ENCODE peak calls at places on chromosomes 11 and 22, in five cellular contexts. E is fibroblast of the aortic adventitia, K is WERI-Rb-1, P is right lobe of liver, J is GM10248. N is an unnamed sample.

GRCh38 chr11:83194284-83195175 is 1.0 kb downstream of the ANKRD42 start:
- DNase-seq in E (peak), K (peak), P (peak), J (peak), N (peak)

GRCh38 chr11:68269414-68270081 is 2.2 kb downstream of the C11orf24 start:
- DNase-seq in E (peak), K (no peak), P (no peak), J (no peak), N (no peak)

GRCh38 chr11:117931971-117932370 is 2.8 kb upstream of the TMPRSS13 start:
- DNase-seq in E (no peak), K (no peak), P (no peak), J (peak), N (peak)

GRCh38 chr11:18312663-18313420 is 9.1 kb downstream of the HPS5 start:
- DNase-seq in E (peak), K (no peak), P (no peak), J (no peak), N (no peak)

GRCh38 chr11:3712274-3712673 is 41.1 kb upstream of the CHRNA10 start:
- DNase-seq in E (no peak), K (no peak), P (no peak), J (no peak), N (no peak)

GRCh38 chr11:72821920-72822799 is 7.9 kb downstream of the ATG16L2 start:
- DNase-seq in E (peak), K (peak), P (peak), J (peak), N (peak)

GRCh38 chr11:123055132-123055924 is 6.6 kb downstream of the HSPA8 start:
- DNase-seq in E (no peak), K (no peak), P (no peak), J (no peak), N (no peak)

GRCh38 chr22:50536231-50536630 is 6.4 kb upstream of the TYMP start:
- DNase-seq in E (no peak), K (no peak), P (no peak), J (no peak), N (no peak)

GRCh38 chr22:35643991-35644390 is 4.3 kb upstream of the APOL6 start:
- DNase-seq in E (no peak), K (no peak), P (no peak), J (no peak), N (no peak)

GRCh38 chr11:99918761-99919160 is 768.3 kb upstream of the ARHGAP42 start:
- DNase-seq in E (no peak), K (no peak), P (no peak), J (no peak), N (no peak)

GRCh38 chr11:67429038-67429668 is 859 bp downstream of the RPS6KB2 start:
- DNase-seq in E (peak), K (no peak), P (no peak), J (no peak), N (no peak)

GRCh38 chr22:36194971-36195370 is 6.6 kb downstream of the APOL4 start:
- DNase-seq in E (peak), K (peak), P (no peak), J (peak), N (peak)

GRCh38 chr11:1267441-1268100 is 41.9 kb downstream of the TOLLIP start:
- DNase-seq in E (no peak), K (no peak), P (no peak), J (no peak), N (no peak)

GRCh38 chr11:134617360-134617759 is 205.3 kb upstream of the B3GAT1 start:
- DNase-seq in E (no peak), K (no peak), P (no peak), J (no peak), N (no peak)

GRCh38 chr22:47328550-47329243 is 566.2 kb downstream of the TBC1D22A start:
- DNase-seq in E (peak), K (no peak), P (no peak), J (no peak), N (no peak)

GRCh38 chr11:110797453-110797852 is 85.2 kb upstream of the ARHGAP20 start:
- DNase-seq in E (no peak), K (no peak), P (no peak), J (peak), N (peak)

DNA sequence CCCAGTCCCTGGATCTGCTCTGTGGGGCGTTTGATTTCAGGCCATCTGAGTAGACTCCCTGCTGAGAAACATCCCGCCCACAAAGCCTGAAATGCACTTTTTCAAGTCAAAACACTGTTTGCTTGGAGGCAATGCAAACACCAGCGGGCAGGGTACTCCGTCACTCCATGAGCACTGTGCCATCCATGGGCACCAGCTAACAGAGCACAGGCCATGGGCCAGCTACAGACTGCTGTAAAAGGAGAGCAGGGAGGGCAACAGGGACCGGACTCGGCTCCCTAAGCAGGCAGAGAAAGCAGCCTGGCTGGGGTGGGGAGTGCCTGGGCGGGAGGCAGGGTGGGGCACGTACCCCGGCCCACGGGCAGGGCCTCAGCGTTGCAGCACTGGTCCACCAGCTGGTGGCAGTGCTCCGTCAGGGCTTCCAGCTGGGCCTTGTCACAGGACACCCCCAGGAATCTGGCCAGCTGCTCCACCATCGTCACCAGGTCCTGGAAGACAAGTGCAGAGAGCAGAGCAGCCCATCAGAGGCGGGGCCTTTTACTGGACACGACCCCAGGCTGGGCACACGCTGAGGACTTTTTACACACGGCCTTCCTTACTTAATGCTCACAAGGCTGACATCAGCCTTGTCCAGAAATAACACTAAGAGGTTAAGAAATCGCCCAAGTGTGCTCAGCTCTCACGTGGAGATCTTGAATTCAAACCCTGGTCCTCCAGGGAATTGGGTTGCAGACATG is 16.8 kb upstream of the EFCAB6 start:
- DNase-seq in E (peak), K (peak), P (no peak), J (no peak), N (no peak)
- TF ChIP-seq CTCF in E (peak), K (peak), P (no peak), J (no peak), N (no peak)

DNA sequence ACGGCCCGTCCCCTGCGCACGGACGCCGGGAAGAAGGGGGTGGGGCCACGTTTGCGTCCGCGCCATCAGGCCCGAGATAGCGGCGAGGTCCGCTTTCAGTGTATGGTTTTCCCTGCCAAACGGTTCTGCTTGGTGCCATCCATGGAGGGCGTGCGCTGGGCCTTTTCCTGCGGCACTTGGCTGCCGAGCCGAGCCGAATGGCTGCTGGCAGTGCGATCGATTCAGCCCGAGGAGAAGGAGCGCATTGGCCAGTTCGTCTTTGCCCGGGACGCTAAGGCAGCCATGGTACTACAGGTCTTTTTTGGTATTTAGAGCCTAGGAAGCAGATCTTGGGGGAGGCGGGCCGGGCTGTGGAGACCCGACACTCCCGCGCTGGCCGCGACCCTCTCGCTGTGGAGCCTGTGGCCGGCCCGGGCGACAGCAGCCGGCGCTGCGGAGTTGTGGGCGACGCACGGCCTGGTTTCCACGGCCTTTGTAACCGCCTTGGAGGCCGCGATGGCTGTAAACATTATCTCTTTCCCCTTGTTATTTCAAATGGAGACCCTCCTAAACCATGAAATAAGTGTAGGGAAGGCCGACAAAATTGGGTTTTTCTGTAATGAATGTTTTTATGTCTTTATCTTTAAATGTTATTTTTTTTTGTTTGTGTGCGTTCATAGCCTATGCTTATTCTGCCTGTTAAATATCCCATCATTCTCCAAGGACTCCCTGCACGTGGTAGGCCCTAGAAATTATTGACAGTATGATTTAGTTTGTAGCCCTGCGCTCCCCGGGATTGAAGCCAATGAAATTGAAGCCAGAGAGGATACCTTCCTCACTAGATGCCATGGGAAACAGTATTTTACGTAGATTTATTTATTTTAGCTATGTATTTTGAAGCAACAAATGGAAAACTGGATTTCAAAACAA is at the start of gene AASDHPPT:
- DNase-seq in E (peak), K (peak), P (no peak), J (no peak), N (no peak)
- TF ChIP-seq CTCF in E (no peak), K (no peak), P (no peak), J (peak), N (no peak)

GRCh38 chr22:19291218-19291579 is 320 bp downstream of the CLTCL1 start:
- DNase-seq in E (no peak), K (peak), P (peak), J (peak), N (peak)
- TF ChIP-seq CTCF in E (no peak), K (peak), P (no peak), J (no peak), N (no peak)

DNA sequence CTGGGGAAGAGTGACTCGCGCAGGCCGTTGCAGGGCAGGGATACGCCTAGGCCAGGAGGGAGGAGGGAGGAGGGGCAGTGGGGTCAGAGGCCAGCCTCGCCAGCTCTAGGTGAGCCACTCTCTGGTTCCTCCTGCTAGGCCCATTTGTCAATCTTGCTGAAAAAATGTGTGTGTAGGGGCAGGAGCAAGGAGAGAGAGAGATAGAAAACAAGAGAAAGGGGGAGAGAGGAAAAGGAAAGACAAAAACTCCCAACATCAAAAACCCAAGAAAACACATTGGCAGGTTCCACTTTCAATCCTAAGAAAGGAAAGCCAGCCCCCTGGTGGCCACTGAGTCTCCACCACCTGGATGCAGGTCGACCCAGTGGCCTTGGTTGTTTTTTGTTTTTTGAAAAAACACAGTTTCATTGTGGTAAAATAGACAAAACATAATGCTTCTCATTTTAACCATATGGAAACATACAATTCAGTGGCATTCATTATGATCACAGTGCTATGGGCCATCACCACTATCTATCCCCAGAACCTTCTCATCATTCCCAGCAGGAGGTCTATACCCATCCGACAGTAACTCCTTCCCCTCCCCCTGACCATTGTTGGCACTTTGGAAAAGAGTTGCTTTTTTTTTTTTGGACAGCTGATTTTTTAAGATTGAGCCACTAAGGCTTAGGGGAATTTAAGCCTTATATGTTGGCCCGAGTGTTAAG is 10.9 kb downstream of the OMP start:
- DNase-seq in E (peak), K (peak), P (peak), J (peak), N (peak)
- TF ChIP-seq CTCF in E (peak), K (peak), P (peak), J (no peak), N (peak)

GRCh38 chr11:129747161-129747560 is 68.5 kb upstream of the TMEM45B start:
- DNase-seq in E (no peak), K (no peak), P (no peak), J (no peak), N (no peak)

GRCh38 chr11:129749141-129749540 is 66.5 kb upstream of the TMEM45B start:
- DNase-seq in E (no peak), K (no peak), P (no peak), J (no peak), N (no peak)

GRCh38 chr11:129750343-129751292 is 65.0 kb upstream of the TMEM45B start:
- DNase-seq in E (peak), K (peak), P (peak), J (peak), N (peak)
- TF ChIP-seq CTCF in E (peak), K (peak), P (peak), J (peak), N (peak)

GRCh38 chr22:24485608-24486007 is 9.5 kb upstream of the UPB1 start:
- DNase-seq in E (peak), K (no peak), P (no peak), J (no peak), N (no peak)
- TF ChIP-seq CTCF in E (peak), K (peak), P (peak), J (peak), N (no peak)